ENCODE peak calls at places on chromosomes 4 and X, in ten cellular contexts. U, E, O, W, S, N, A, M, F and Q are unnamed samples.
A peak's percentile ranks its signal among the peaks of the same experiment; 100 is the strongest.

GRCh38 chr4:2786152-2786671 is 6.7 kb upstream of the SH3BP2 start:
- DNase-seq in U (no peak), A (peak; percentile 39), E (no peak), W (peak; percentile 35), O (no peak), N (peak; percentile 38), M (no peak), F (no peak), S (no peak), Q (no peak)

GRCh38 chr4:178102139-178102538 is 659.9 kb upstream of the AGA start:
- DNase-seq in A (no peak), W (no peak), O (no peak), U (no peak), E (no peak), S (no peak), N (no peak), M (no peak), F (no peak), Q (no peak)

GRCh38 chr4:1500966-1501753 is 94.9 kb upstream of the NKX1-1 start:
- DNase-seq in S (no peak), A (no peak), W (peak; percentile 14), E (no peak), U (no peak), M (no peak), O (no peak), F (no peak), N (no peak), Q (no peak)

GRCh38 chr4:8869002-8869878 is 2.4 kb downstream of the HMX1 start:
- DNase-seq in U (no peak), A (no peak), F (no peak), O (no peak), M (no peak), N (no peak), E (no peak), W (no peak), S (no peak), Q (no peak)

GRCh38 chrX:108225456-108225730 is 133.8 kb downstream of the ATG4A start:
- DNase-seq in M (no peak), A (no peak), S (no peak), W (no peak), F (peak; percentile 49), O (no peak), U (no peak), E (no peak), N (no peak), Q (no peak)

GRCh38 chr4:130632731-130633604 is 1537.0 kb downstream of the C4orf33 start:
- DNase-seq in F (peak; percentile 45), E (no peak), A (no peak), M (no peak), O (no peak), S (no peak), W (no peak), N (no peak), U (no peak), Q (no peak)

GRCh38 chrX:136064661-136065043 is 79.4 kb downstream of the SLC9A6 start:
- DNase-seq in O (no peak), N (no peak), A (no peak), U (no peak), F (no peak), S (no peak), M (no peak), W (no peak), E (no peak), Q (no peak)

GRCh38 chrX:10156199-10157031 is at the start of gene CLCN4:
- DNase-seq in S (no peak), E (no peak), O (peak; percentile 63), A (no peak), F (no peak), M (peak; percentile 65), W (peak; percentile 81), N (no peak), U (peak; percentile 82), Q (peak; percentile 84)

GRCh38 chr4:2159931-2160330 is 82.0 kb downstream of the HAUS3 start:
- DNase-seq in N (no peak), F (peak; percentile 22), U (no peak), W (no peak), A (no peak), S (no peak), E (no peak), O (no peak), M (no peak), Q (no peak)

GRCh38 chr4:111334356-111334755 is 711.5 kb upstream of the PITX2 start:
- DNase-seq in E (no peak), M (no peak), S (no peak), O (no peak), F (no peak), W (no peak), N (no peak), U (no peak), A (no peak), Q (no peak)

GRCh38 chr4:68904786-68905185 is 46.8 kb downstream of the UGT2A3 start:
- DNase-seq in M (no peak), N (peak; percentile 21), S (no peak), A (no peak), O (no peak), F (no peak), U (no peak), W (no peak), E (no peak), Q (no peak)

GRCh38 chr4:95547708-95548471 is 883 bp downstream of the UNC5C start:
- DNase-seq in S (no peak), W (peak; percentile 56), N (no peak), U (peak; percentile 63), F (peak; percentile 37), O (peak; percentile 25), M (no peak), A (no peak), E (peak; percentile 54), Q (peak; percentile 80)

GRCh38 chr4:24471623-24472510 is 112.5 kb downstream of the DHX15 start:
- DNase-seq in A (no peak), N (no peak), W (no peak), F (peak; percentile 11), O (peak; percentile 25), E (peak; percentile 16), S (no peak), U (no peak), M (no peak), Q (peak; percentile 6)

GRCh38 chr4:139815646-139816601 is 150.3 kb downstream of the MGST2 start:
- DNase-seq in O (peak; percentile 25), F (peak; percentile 86), A (no peak), M (no peak), S (peak; percentile 42), U (peak; percentile 55), N (no peak), W (no peak), E (peak; percentile 86), Q (no peak)

GRCh38 chrX:47831788-47832187 is 4.9 kb upstream of the ZNF81 start:
- DNase-seq in M (peak; percentile 63), E (peak; percentile 18), S (no peak), A (peak; percentile 18), N (no peak), U (peak; percentile 51), W (peak; percentile 54), O (peak; percentile 18), F (no peak), Q (no peak)

GRCh38 chr4:145299380-145300076 is 119.1 kb upstream of the OTUD4 start:
- DNase-seq in N (peak; percentile 89), O (no peak), M (peak; percentile 80), W (no peak), S (no peak), E (no peak), F (peak; percentile 92), U (no peak), A (no peak), Q (no peak)

GRCh38 chr4:78058591-78059523 is 1.7 kb downstream of the FRAS1 start:
- DNase-seq in W (peak; percentile 61), O (peak; percentile 24), N (no peak), F (peak; percentile 15), M (peak; percentile 7), U (peak; percentile 58), S (no peak), A (no peak), E (peak; percentile 17), Q (no peak)

GRCh38 chr4:52824603-52825310 is 37.4 kb upstream of the RASL11B start:
- DNase-seq in A (no peak), N (no peak), F (peak; percentile 68), W (peak; percentile 48), S (peak; percentile 92), M (no peak), O (peak; percentile 46), U (no peak), E (no peak), Q (no peak)

GRCh38 chr4:156838761-156839160 is 132.8 kb downstream of the PDGFC start:
- DNase-seq in E (no peak), M (no peak), N (no peak), S (no peak), F (peak; percentile 19), U (no peak), W (no peak), O (no peak), A (no peak), Q (no peak)
- H3K27ac ChIP-seq in E (peak overlapping the region; percentile 64), M (no peak overlapping the region), N (no peak overlapping the region), S (no peak overlapping the region), F (no peak overlapping the region), U (no peak overlapping the region), W (no peak overlapping the region), O (peak overlapping the region; percentile 82), A (no peak overlapping the region), Q (no peak overlapping the region)

DNA sequence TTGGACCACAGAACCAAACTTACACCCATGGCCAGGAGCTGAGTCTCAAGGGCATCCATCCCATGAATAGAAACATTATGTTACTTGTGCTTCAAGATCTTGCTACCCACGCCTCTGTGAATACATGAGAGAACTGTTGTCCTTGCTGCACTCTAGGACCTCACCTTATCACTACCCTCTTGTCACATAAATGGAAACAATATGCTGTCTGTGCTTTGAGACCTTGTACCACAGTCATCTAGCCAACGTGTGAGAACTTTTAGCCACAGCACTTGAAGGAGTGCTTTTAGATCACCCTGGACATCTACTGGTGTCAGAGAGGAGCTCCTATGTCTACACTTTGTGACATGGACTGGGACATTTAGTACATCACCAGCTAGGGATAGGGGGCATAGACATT is 30.7 kb upstream of the HUWE1 start:
- DNase-seq in O (no peak), S (no peak), A (no peak), M (no peak), E (no peak), F (no peak), W (no peak), U (no peak), N (peak; percentile 50), Q (no peak)
- H3K27ac ChIP-seq in O (no peak overlapping the region), S (no peak overlapping the region), A (peak overlapping the region; percentile 83), M (peak overlapping the region; percentile 78), E (no peak overlapping the region), F (no peak overlapping the region), W (no peak overlapping the region), U (no peak overlapping the region), N (peak overlapping the region; percentile 84), Q (no peak overlapping the region)

GRCh38 chr4:189029961-189030360 is 890.7 kb downstream of the TRIML1 start:
- DNase-seq in W (no peak), O (no peak), N (no peak), A (no peak), E (no peak), S (no peak), M (no peak), F (no peak), U (no peak), Q (no peak)
- H3K27ac ChIP-seq in W (no peak overlapping the region), O (no peak overlapping the region), N (no peak overlapping the region), A (no peak overlapping the region), E (no peak overlapping the region), S (no peak overlapping the region), M (no peak overlapping the region), F (no peak overlapping the region), U (no peak overlapping the region), Q (no peak overlapping the region)

DNA sequence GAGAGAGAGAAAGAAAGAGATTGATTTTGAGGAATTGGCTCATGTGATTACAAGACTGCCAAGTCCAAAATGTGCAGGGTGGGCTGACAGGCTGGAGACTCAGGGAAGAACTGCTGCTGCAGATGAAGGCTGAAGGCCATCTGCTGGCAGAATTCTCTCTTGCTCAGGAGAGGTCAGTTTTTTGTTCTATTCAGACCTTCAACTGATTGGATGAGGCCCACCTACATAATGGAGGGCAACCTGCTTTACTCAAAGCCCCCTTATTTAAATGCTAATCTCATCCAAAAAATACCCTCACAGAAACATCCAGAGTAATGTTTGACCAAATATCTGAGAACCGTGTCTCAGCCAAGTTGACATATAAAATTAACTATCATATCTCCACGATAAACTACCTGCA is 38.2 kb upstream of the MAMLD1 start:
- DNase-seq in W (no peak), F (no peak), A (no peak), M (no peak), N (no peak), E (no peak), S (no peak), U (no peak), O (no peak), Q (no peak)
- H3K27ac ChIP-seq in W (no peak overlapping the region), F (peak overlapping the region; percentile 87), A (no peak overlapping the region), M (no peak overlapping the region), N (no peak overlapping the region), E (no peak overlapping the region), S (peak overlapping the region; percentile 61), U (no peak overlapping the region), O (no peak overlapping the region), Q (no peak overlapping the region)